ENCODE peak calls at places on chromosomes 13 and 19, in seven cellular contexts. M, O, K, D, C, S and P are unnamed samples. For H3K4me1, the result is how much of the 10 kb centered on the place peaks cover.

GRCh38 chr13:54945978-54946377 is 1917.4 kb downstream of the OLFM4 start:
- DNase-seq in M (peak), O (no peak), K (no peak), D (no peak), C (no peak), S (no peak), P (no peak)

GRCh38 chr19:41452584-41453275 is 9.8 kb downstream of the ERICH4 start:
- DNase-seq in M (no peak), O (no peak), K (no peak), D (no peak), C (no peak), S (no peak), P (no peak)

GRCh38 chr13:44710576-44710975 is 134.4 kb upstream of the TSC22D1 start:
- DNase-seq in M (no peak), O (no peak), K (no peak), D (no peak), C (no peak), S (no peak), P (no peak)

GRCh38 chr13:97018029-97018819 is 23.9 kb upstream of the OXGR1 start:
- DNase-seq in M (peak), O (peak), K (peak), D (peak), C (peak), S (no peak), P (peak)

GRCh38 chr13:81247711-81248110 is 906.8 kb upstream of the SPRY2 start:
- DNase-seq in M (no peak), O (no peak), K (no peak), D (no peak), C (no peak), S (no peak), P (no peak)

GRCh38 chr13:98591721-98592352 is 14.9 kb upstream of the STK24 start:
- DNase-seq in M (no peak), O (no peak), K (no peak), D (no peak), C (no peak), S (no peak), P (no peak)

GRCh38 chr19:49851456-49852259 is 699 bp downstream of the PTOV1 start:
- DNase-seq in M (peak), O (peak), K (no peak), D (no peak), C (peak), S (no peak), P (peak)

GRCh38 chr19:16345457-16345856 is 20.8 kb downstream of the KLF2 start:
- DNase-seq in M (no peak), O (no peak), K (no peak), D (no peak), C (no peak), S (no peak), P (no peak)

GRCh38 chr13:101298517-101298916 is 117.8 kb downstream of the NALCN start:
- DNase-seq in M (no peak), O (no peak), K (no peak), D (no peak), C (no peak), S (no peak), P (no peak)

GRCh38 chr13:78816592-78816991 is 157.6 kb upstream of the OBI1 start:
- DNase-seq in M (peak), O (no peak), K (no peak), D (no peak), C (no peak), S (no peak), P (no peak)

GRCh38 chr13:73607489-73608156 is 526.6 kb downstream of the KLF12 start:
- DNase-seq in M (no peak), O (no peak), K (no peak), D (no peak), C (no peak), S (no peak), P (no peak)

GRCh38 chr19:16888629-16889371 is at the start of gene F2RL3:
- DNase-seq in M (peak), O (peak), K (no peak), D (peak), C (peak), S (no peak), P (peak)

GRCh38 chr13:67769063-67769986 is 539.2 kb upstream of the PCDH9 start:
- DNase-seq in M (no peak), O (no peak), K (no peak), D (no peak), C (no peak), S (no peak), P (no peak)

GRCh38 chr13:20410726-20411125 is 114.9 kb downstream of the CRYL1 start:
- DNase-seq in M (no peak), O (no peak), K (no peak), D (no peak), C (no peak), S (no peak), P (no peak)

GRCh38 chr19:4375620-4376228 is 24.6 kb downstream of the SH3GL1 start:
- DNase-seq in M (peak), O (peak), K (no peak), D (peak), C (peak), S (no peak), P (no peak)

GRCh38 chr13:48902421-48902820 is 73.3 kb upstream of the FNDC3A start:
- DNase-seq in M (peak), O (no peak), K (no peak), D (no peak), C (peak), S (no peak), P (no peak)

GRCh38 chr19:53849237-53849676 is 18.4 kb upstream of the MYADM start:
- DNase-seq in M (no peak), O (no peak), K (no peak), D (peak), C (no peak), S (no peak), P (peak)

GRCh38 chr13:86446311-86446710 is 647.1 kb upstream of the SLITRK6 start:
- DNase-seq in M (peak), O (no peak), K (no peak), D (no peak), C (no peak), S (no peak), P (no peak)

GRCh38 chr13:74136089-74136658 is 2.0 kb upstream of the KLF12 start:
- DNase-seq in M (peak), O (no peak), K (peak), D (peak), C (peak), S (no peak), P (peak)

GRCh38 chr13:112885782-112886268 is 83.2 kb upstream of the MCF2L start:
- DNase-seq in M (peak), O (peak), K (no peak), D (peak), C (peak), S (peak), P (peak)

GRCh38 chr13:48579167-48579918 is 46.5 kb upstream of the RCBTB2 start:
- DNase-seq in M (no peak), O (no peak), K (no peak), D (no peak), C (no peak), S (no peak), P (peak)

GRCh38 chr13:110625771-110626321 is 10.5 kb downstream of the NAXD start:
- DNase-seq in M (no peak), O (no peak), K (no peak), D (no peak), C (no peak), S (no peak), P (no peak)

GRCh38 chr13:38752726-38753125 is 65.8 kb downstream of the FREM2 start:
- DNase-seq in M (no peak), O (no peak), K (no peak), D (no peak), C (no peak), S (no peak), P (no peak)

GRCh38 chr13:39870197-39870746 is 214.8 kb downstream of the COG6 start:
- DNase-seq in M (no peak), O (no peak), K (no peak), D (no peak), C (no peak), S (no peak), P (no peak)

GRCh38 chr13:40792284-40793051 is 3.1 kb downstream of the SLC25A15 start:
- DNase-seq in M (no peak), O (no peak), K (no peak), D (no peak), C (no peak), S (no peak), P (no peak)

GRCh38 chr19:30799854-30800755 is 427.9 kb downstream of the ZNF536 start:
- DNase-seq in M (peak), O (no peak), K (no peak), D (peak), C (peak), S (no peak), P (peak)

GRCh38 chr19:38989066-38989605 is 13.6 kb upstream of the FBXO17 start:
- DNase-seq in M (peak), O (no peak), K (no peak), D (no peak), C (no peak), S (no peak), P (no peak)

GRCh38 chr13:29702912-29703351 is 107.4 kb upstream of the SLC7A1 start:
- DNase-seq in M (peak), O (peak), K (no peak), D (peak), C (no peak), S (no peak), P (peak)

GRCh38 chr13:104422668-104423067 is 1356.5 kb upstream of the SLC10A2 start:
- DNase-seq in M (no peak), O (no peak), K (no peak), D (no peak), C (no peak), S (no peak), P (no peak)

GRCh38 chr19:16067205-16067938 is 8.9 kb upstream of the TPM4 start:
- DNase-seq in M (no peak), O (peak), K (no peak), D (no peak), C (peak), S (no peak), P (peak)

GRCh38 chr13:97342136-97342535 is 91.8 kb upstream of the RAP2A start:
- DNase-seq in M (no peak), O (no peak), K (no peak), D (no peak), C (no peak), S (no peak), P (no peak)

GRCh38 chr13:39148513-39148961 is 110.3 kb downstream of the NHLRC3 start:
- DNase-seq in M (no peak), O (no peak), K (no peak), D (no peak), C (no peak), S (no peak), P (no peak)

GRCh38 chr13:111492958-111493357 is 172.5 kb downstream of the TEX29 start:
- DNase-seq in M (no peak), O (no peak), K (no peak), D (no peak), C (no peak), S (no peak), P (no peak)

GRCh38 chr13:30907167-30907761 is 1.2 kb downstream of the MEDAG start:
- DNase-seq in M (no peak), O (no peak), K (no peak), D (no peak), C (no peak), S (no peak), P (peak)

GRCh38 chr13:106474906-106475305 is 60.6 kb downstream of the EFNB2 start:
- DNase-seq in M (no peak), O (no peak), K (no peak), D (no peak), C (no peak), S (no peak), P (no peak)

GRCh38 chr19:49929121-49929610 is at the start of the genes ATF5 and NUP62:
- DNase-seq in M (peak), O (peak), K (peak), D (peak), C (peak), S (peak), P (peak)

GRCh38 chr13:74825170-74825948 is 656.6 kb downstream of the TBC1D4 start:
- DNase-seq in M (peak), O (no peak), K (no peak), D (peak), C (no peak), S (no peak), P (peak)

GRCh38 chr13:27448308-27448707 is 2.1 kb downstream of the MTIF3 start:
- DNase-seq in M (no peak), O (no peak), K (no peak), D (no peak), C (no peak), S (no peak), P (peak)
- H3K4me1 ChIP-seq in M (under half), O (under half), K (half or more), D (under half), C (under half), S (under half), P (half or more)

GRCh38 chr19:35531291-35531690 is 2.0 kb upstream of the GAPDHS start:
- DNase-seq in M (no peak), O (no peak), K (no peak), D (no peak), C (no peak), S (no peak), P (no peak)
- H3K27ac ChIP-seq in M (no peak), O (no peak), K (no peak), D (no peak), C (no peak), S (no peak), P (no peak)

GRCh38 chr13:103145476-103145875 is 79.3 kb upstream of the SLC10A2 start:
- DNase-seq in M (no peak), O (no peak), K (no peak), D (no peak), C (no peak), S (no peak), P (no peak)
- H3K4me1 ChIP-seq in M (under half), O (under half), K (under half), D (under half), C (under half), S (under half), P (under half)

GRCh38 chr19:29683009-29683408 is 17.7 kb downstream of the PLEKHF1 start:
- DNase-seq in M (no peak), O (no peak), K (no peak), D (no peak), C (no peak), S (no peak), P (no peak)

GRCh38 chr19:29682236-29682895 is 17.1 kb downstream of the PLEKHF1 start:
- DNase-seq in M (no peak), O (no peak), K (no peak), D (no peak), C (no peak), S (no peak), P (no peak)

GRCh38 chr19:29680447-29680846 is 15.2 kb downstream of the PLEKHF1 start:
- DNase-seq in M (no peak), O (no peak), K (peak), D (no peak), C (no peak), S (no peak), P (no peak)

GRCh38 chr19:29680937-29681336 is 15.7 kb downstream of the PLEKHF1 start:
- DNase-seq in M (no peak), O (no peak), K (no peak), D (no peak), C (no peak), S (no peak), P (no peak)

DNA sequence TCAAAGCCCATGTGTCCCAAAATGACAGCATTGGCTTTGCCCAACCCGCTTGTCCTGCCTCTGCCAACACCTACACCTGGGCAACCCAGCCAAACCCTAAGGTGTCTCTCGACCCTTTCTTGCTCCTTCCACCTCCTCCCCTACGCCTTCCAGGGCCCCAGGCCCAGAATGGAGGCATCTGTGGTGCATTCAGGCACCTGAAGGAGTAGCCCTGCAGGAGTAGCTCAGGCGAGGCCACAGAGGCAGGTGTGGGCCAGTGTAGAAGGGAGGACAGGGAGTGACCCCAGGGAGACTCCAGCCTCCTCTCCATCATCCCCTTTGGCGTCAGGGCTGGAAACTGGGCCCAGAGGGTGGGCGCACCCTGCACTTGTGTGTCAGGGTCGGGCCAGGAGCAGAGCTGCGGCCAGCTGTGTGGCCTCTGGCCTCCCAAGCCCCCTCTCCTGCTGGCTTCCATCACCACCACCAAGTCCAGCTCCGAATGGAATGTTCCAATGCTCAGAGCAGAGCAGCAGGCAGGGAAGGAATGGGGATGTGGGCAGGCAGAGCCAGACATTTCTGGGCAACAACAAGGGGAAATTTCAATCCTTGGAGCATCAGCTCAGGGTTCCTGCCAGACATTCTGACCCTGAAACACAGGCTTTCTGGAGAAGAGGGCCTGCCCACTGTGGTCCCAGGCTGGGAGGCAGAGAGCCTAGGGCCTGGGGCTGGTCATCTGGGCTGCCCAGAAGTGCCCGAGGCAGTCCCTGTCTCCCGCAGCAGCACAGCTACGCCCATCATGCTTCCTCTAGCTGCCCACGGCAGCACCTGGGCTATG is 16.4 kb downstream of the PLEKHF1 start:
- DNase-seq in M (no peak), O (no peak), K (no peak), D (no peak), C (no peak), S (no peak), P (no peak)
- H3K27ac ChIP-seq in M (no peak), O (peak), K (peak), D (peak), C (no peak), S (peak), P (no peak)

DNA sequence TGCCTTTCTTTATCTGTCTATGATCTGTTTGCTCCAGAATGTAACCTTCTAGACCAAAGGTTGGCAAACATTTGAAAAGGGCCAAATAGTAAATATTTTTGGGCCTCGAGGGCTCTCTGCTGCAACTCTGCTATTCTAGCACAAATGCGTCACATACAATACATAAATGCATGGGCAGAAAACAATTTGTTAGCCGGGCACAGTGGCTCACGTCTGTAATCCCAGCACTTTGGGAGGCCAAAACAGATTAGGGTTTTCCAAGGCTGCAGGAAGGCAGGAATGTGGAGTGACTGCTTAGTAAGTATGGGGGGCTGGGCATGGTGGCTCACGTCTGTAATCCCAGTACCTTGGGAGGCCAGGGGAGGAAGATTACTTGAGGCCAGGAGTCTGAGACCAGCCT is 21.9 kb upstream of the EVI5L start:
- DNase-seq in M (peak), O (no peak), K (no peak), D (no peak), C (no peak), S (no peak), P (no peak)
- H3K4me1 ChIP-seq in M (under half), O (under half), K (under half), D (under half), C (under half), S (under half), P (under half)

GRCh38 chr19:47633996-47634395 is 25.1 kb downstream of the BICRA start:
- DNase-seq in M (no peak), O (no peak), K (no peak), D (no peak), C (no peak), S (no peak), P (no peak)
- H3K27ac ChIP-seq in M (peak), O (peak), K (no peak), D (no peak), C (no peak), S (peak), P (no peak)

DNA sequence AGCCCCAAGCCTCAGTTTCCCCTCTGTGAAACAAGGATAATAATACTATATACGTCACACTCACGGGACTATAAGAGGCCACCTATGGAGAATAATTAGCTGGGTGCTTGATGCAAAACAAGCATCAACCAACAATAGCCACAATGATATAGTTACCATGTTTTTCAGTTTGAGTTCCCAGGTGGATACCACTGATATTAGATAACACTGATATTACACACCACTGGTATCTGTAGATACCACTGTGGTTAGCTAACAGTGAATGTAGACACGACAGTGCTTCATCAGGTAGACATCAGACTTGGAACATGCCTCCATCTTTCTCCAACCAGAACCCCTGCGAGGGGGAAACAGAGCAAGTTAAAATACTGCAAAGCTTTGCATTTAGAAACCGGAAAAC is 80.5 kb downstream of the RNASEH2B start:
- DNase-seq in M (no peak), O (no peak), K (no peak), D (no peak), C (no peak), S (no peak), P (no peak)
- H3K4me1 ChIP-seq in M (under half), O (under half), K (under half), D (under half), C (under half), S (half or more), P (under half)

GRCh38 chr13:46571941-46572340 is 19.0 kb downstream of the LRCH1 start:
- DNase-seq in M (no peak), O (no peak), K (no peak), D (no peak), C (no peak), S (no peak), P (no peak)
- H3K27ac ChIP-seq in M (no peak), O (no peak), K (no peak), D (no peak), C (no peak), S (peak), P (no peak)

GRCh38 chr19:18593367-18594095 is 4.9 kb downstream of the REX1BD start:
- DNase-seq in M (peak), O (peak), K (no peak), D (no peak), C (no peak), S (no peak), P (no peak)
- H3K4me1 ChIP-seq in M (under half), O (under half), K (under half), D (under half), C (under half), S (under half), P (under half)

GRCh38 chr13:33636955-33637670 is 180.8 kb upstream of the RFC3 start:
- DNase-seq in M (no peak), O (no peak), K (no peak), D (no peak), C (no peak), S (no peak), P (no peak)

GRCh38 chr13:33639640-33640080 is 178.3 kb upstream of the RFC3 start:
- DNase-seq in M (no peak), O (no peak), K (no peak), D (no peak), C (no peak), S (no peak), P (no peak)

GRCh38 chr13:33637978-33638743 is 179.8 kb upstream of the RFC3 start:
- DNase-seq in M (peak), O (no peak), K (no peak), D (no peak), C (peak), S (no peak), P (no peak)

GRCh38 chr13:33640832-33641231 is 177.1 kb upstream of the RFC3 start:
- DNase-seq in M (no peak), O (no peak), K (no peak), D (no peak), C (no peak), S (no peak), P (no peak)

GRCh38 chr13:33639158-33639557 is 178.8 kb upstream of the RFC3 start:
- DNase-seq in M (no peak), O (peak), K (no peak), D (no peak), C (peak), S (no peak), P (no peak)
- H3K27ac ChIP-seq in M (peak), O (peak), K (no peak), D (no peak), C (peak), S (no peak), P (peak)